ENCODE peak calls at places on chromosomes 6 and 20, in six cellular contexts. One of them, this sample, is unnamed.

GRCh38 chr20:47927944-47928343 is 142.7 kb upstream of the SULF2 start:
- DNase-seq in psoas muscle: no peak
- DNase-seq in hypothalamus: no peak
- DNase-seq in NCI-H1092 treated with DMSO at 0.1 percent for 48 hours: no peak
- DNase-seq in fibroblast of villous mesenchyme: peak
- DNase-seq in CD4-positive, alpha-beta memory T cell: no peak
- DNase-seq in this sample: no peak

GRCh38 chr6:113854531-113855499 is 2.3 kb upstream of the MARCKS start:
- DNase-seq in hypothalamus: peak
- DNase-seq in CD4-positive, alpha-beta memory T cell: no peak
- DNase-seq in psoas muscle: peak
- DNase-seq in fibroblast of villous mesenchyme: peak
- DNase-seq in NCI-H1092 treated with DMSO at 0.1 percent for 48 hours: peak
- DNase-seq in this sample: peak

GRCh38 chr20:2761885-2762284 is 38.5 kb downstream of the CPXM1 start:
- DNase-seq in hypothalamus: no peak
- DNase-seq in CD4-positive, alpha-beta memory T cell: no peak
- DNase-seq in NCI-H1092 treated with DMSO at 0.1 percent for 48 hours: no peak
- DNase-seq in fibroblast of villous mesenchyme: no peak
- DNase-seq in psoas muscle: no peak
- DNase-seq in this sample: no peak

GRCh38 chr6:163955131-163955530 is 540.6 kb downstream of the QKI start:
- DNase-seq in psoas muscle: no peak
- DNase-seq in CD4-positive, alpha-beta memory T cell: no peak
- DNase-seq in NCI-H1092 treated with DMSO at 0.1 percent for 48 hours: no peak
- DNase-seq in hypothalamus: no peak
- DNase-seq in fibroblast of villous mesenchyme: no peak
- DNase-seq in this sample: no peak

GRCh38 chr20:41177636-41178035 is 40.3 kb downstream of the PLCG1 start:
- DNase-seq in CD4-positive, alpha-beta memory T cell: no peak
- DNase-seq in fibroblast of villous mesenchyme: peak
- DNase-seq in hypothalamus: peak
- DNase-seq in psoas muscle: peak
- DNase-seq in NCI-H1092 treated with DMSO at 0.1 percent for 48 hours: no peak
- DNase-seq in this sample: no peak

GRCh38 chr6:95099410-95099809 is 477.9 kb upstream of the MANEA start:
- DNase-seq in fibroblast of villous mesenchyme: no peak
- DNase-seq in psoas muscle: no peak
- DNase-seq in CD4-positive, alpha-beta memory T cell: no peak
- DNase-seq in hypothalamus: no peak
- DNase-seq in NCI-H1092 treated with DMSO at 0.1 percent for 48 hours: no peak
- DNase-seq in this sample: no peak

GRCh38 chr6:107707346-107708270 is 116.5 kb downstream of the SCML4 start:
- DNase-seq in CD4-positive, alpha-beta memory T cell: no peak
- DNase-seq in NCI-H1092 treated with DMSO at 0.1 percent for 48 hours: no peak
- DNase-seq in hypothalamus: no peak
- DNase-seq in fibroblast of villous mesenchyme: no peak
- DNase-seq in psoas muscle: no peak
- DNase-seq in this sample: no peak

GRCh38 chr20:44637490-44638372 is 13.8 kb downstream of the ADA start:
- DNase-seq in CD4-positive, alpha-beta memory T cell: no peak
- DNase-seq in fibroblast of villous mesenchyme: no peak
- DNase-seq in hypothalamus: no peak
- DNase-seq in NCI-H1092 treated with DMSO at 0.1 percent for 48 hours: no peak
- DNase-seq in psoas muscle: peak
- DNase-seq in this sample: no peak

GRCh38 chr6:35736293-35736894 is 438 bp upstream of the ARMC12 start:
- DNase-seq in hypothalamus: peak
- DNase-seq in NCI-H1092 treated with DMSO at 0.1 percent for 48 hours: no peak
- DNase-seq in fibroblast of villous mesenchyme: peak
- DNase-seq in CD4-positive, alpha-beta memory T cell: peak
- DNase-seq in psoas muscle: peak
- DNase-seq in this sample: peak

This sample was measured in NCI-H774.